ENCODE peak calls at places on chromosomes 11 and 22, in five cellular contexts. D, S, K, J and T are unnamed samples.

GRCh38 chr22:49746065-49746464 is 81.6 kb downstream of the BRD1 start:
- DNase-seq in S (no peak), J (no peak), D (no peak), K (no peak), T (no peak)

GRCh38 chr22:29914165-29914564 is 31.2 kb downstream of the MTMR3 start:
- DNase-seq in D (no peak), K (no peak), S (no peak), J (peak), T (no peak)

GRCh38 chr22:20818471-20818870 is 40.1 kb downstream of the PI4KA start:
- DNase-seq in J (no peak), K (no peak), S (no peak), D (no peak), T (no peak)

GRCh38 chr11:75000975-75001354 is 12.2 kb downstream of the NEU3 start:
- DNase-seq in K (no peak), J (no peak), D (no peak), S (no peak), T (no peak)

GRCh38 chr11:29957406-29957805 is 59.4 kb downstream of the KCNA4 start:
- DNase-seq in K (no peak), D (no peak), S (no peak), J (no peak), T (no peak)

GRCh38 chr11:119421941-119422504 is 949 bp downstream of the THY1 start:
- DNase-seq in D (no peak), S (no peak), K (no peak), J (no peak), T (no peak)

GRCh38 chr11:33488971-33489370 is 211.7 kb downstream of the C11orf91 start:
- DNase-seq in S (no peak), D (no peak), K (no peak), J (no peak), T (no peak)

GRCh38 chr11:92180664-92181251 is 43.9 kb upstream of the FAT3 start:
- DNase-seq in D (no peak), K (no peak), S (no peak), J (no peak), T (no peak)

GRCh38 chr11:97269527-97269926 is 879.7 kb downstream of the JRKL start:
- DNase-seq in S (peak), D (no peak), K (no peak), J (no peak), T (no peak)

GRCh38 chr11:75450826-75451783 is 18.1 kb upstream of the KLHL35 start:
- DNase-seq in D (no peak), K (peak), J (no peak), S (no peak), T (no peak)

GRCh38 chr11:62856333-62856910 is 17.0 kb upstream of the WDR74 start:
- DNase-seq in K (no peak), J (no peak), D (no peak), S (no peak), T (peak)

GRCh38 chr11:64120951-64121569 is 44.9 kb downstream of the MACROD1 start:
- DNase-seq in D (no peak), J (no peak), S (no peak), K (no peak), T (no peak)

GRCh38 chr11:12756101-12756500 is 81.9 kb downstream of the TEAD1 start:
- DNase-seq in K (no peak), J (no peak), S (no peak), D (no peak), T (no peak)

GRCh38 chr11:79498681-79499080 is 57.9 kb upstream of the TENM4 start:
- DNase-seq in S (no peak), J (no peak), D (no peak), K (no peak), T (no peak)

GRCh38 chr22:50396751-50397370 is 53.7 kb downstream of the PPP6R2 start:
- DNase-seq in J (peak), S (peak), D (no peak), K (no peak), T (no peak)

GRCh38 chr11:95715777-95716241 is 73.8 kb downstream of the FAM76B start:
- DNase-seq in K (no peak), J (peak), S (peak), D (no peak), T (no peak)

GRCh38 chr22:43042101-43042780 is 27.3 kb upstream of the PACSIN2 start:
- DNase-seq in K (no peak), J (no peak), S (no peak), D (no peak), T (no peak)

GRCh38 chr22:19986410-19987341 is 29.9 kb downstream of the ARVCF start:
- DNase-seq in D (no peak), J (peak), K (peak), S (peak), T (peak)

GRCh38 chr22:42269407-42270177 is 861 bp downstream of the TCF20 start:
- DNase-seq in J (peak), K (peak), D (peak), S (peak), T (peak)

GRCh38 chr22:35483730-35484129 is 56.9 kb upstream of the RASD2 start:
- DNase-seq in J (no peak), D (no peak), K (no peak), S (no peak), T (no peak)

GRCh38 chr11:31340903-31341572 is 28.5 kb downstream of the DCDC1 start:
- DNase-seq in D (peak), K (peak), J (peak), S (peak), T (no peak)

GRCh38 chr11:73314121-73314948 is 6.3 kb downstream of the ARHGEF17 start:
- DNase-seq in D (no peak), S (peak), J (no peak), K (peak), T (no peak)

GRCh38 chr11:75576445-75577049 is 14.5 kb downstream of the SERPINH1 start:
- DNase-seq in D (no peak), S (no peak), K (peak), J (peak), T (peak)

GRCh38 chr22:24542641-24543040 is 12.3 kb downstream of the GUCD1 start:
- DNase-seq in S (no peak), K (peak), D (no peak), J (no peak), T (no peak)

GRCh38 chr11:35141538-35141937 is 2.6 kb downstream of the CD44 start:
- DNase-seq in J (no peak), S (no peak), D (no peak), K (peak), T (peak)

GRCh38 chr11:35138949-35139881 is at the start of gene CD44:
- DNase-seq in J (peak), D (peak), K (peak), S (no peak), T (peak)

GRCh38 chr11:35138606-35138948 is 394 bp upstream of the CD44 start:
- DNase-seq in J (no peak), D (no peak), S (no peak), K (no peak), T (no peak)

GRCh38 chr11:35141034-35141433 is 2.1 kb downstream of the CD44 start:
- DNase-seq in K (no peak), J (no peak), D (no peak), S (no peak), T (no peak)

GRCh38 chr11:35139883-35140282 is 912 bp downstream of the CD44 start:
- DNase-seq in J (no peak), S (no peak), K (no peak), D (no peak), T (no peak)
- TF ChIP-seq POLR2AphosphoS5 in J (peak), S (no peak), K (no peak), D (no peak), T (no peak)

GRCh38 chr11:82930229-82930628 is 28.7 kb downstream of the DDIAS start:
- DNase-seq in S (no peak), J (no peak), K (no peak), D (no peak), T (no peak)

GRCh38 chr11:82936261-82936660 is 34.7 kb downstream of the DDIAS start:
- DNase-seq in S (no peak), J (peak), K (no peak), D (no peak), T (no peak)

GRCh38 chr11:82930734-82931133 is 29.2 kb downstream of the DDIAS start:
- DNase-seq in S (no peak), K (no peak), J (no peak), D (no peak), T (no peak)

GRCh38 chr11:82929121-82929520 is 27.6 kb downstream of the DDIAS start:
- DNase-seq in S (no peak), D (no peak), K (no peak), J (no peak), T (no peak)

GRCh38 chr11:82932564-82932963 is 31.0 kb downstream of the DDIAS start:
- DNase-seq in K (no peak), J (no peak), D (no peak), S (no peak), T (no peak)
- TF ChIP-seq CTCF in K (no peak), J (no peak), D (no peak), S (no peak), T (no peak)

GRCh38 chr11:102469196-102469821 is 16.7 kb upstream of the TMEM123 start:
- DNase-seq in J (peak), S (no peak), K (no peak), D (no peak), T (no peak)
- TF ChIP-seq POLR2AphosphoS5 in J (no peak), S (no peak), K (no peak), D (no peak), T (no peak)

GRCh38 chr11:77064648-77065217 is 2.0 kb upstream of the CAPN5 start:
- DNase-seq in K (no peak), J (no peak), S (no peak), D (no peak), T (no peak)

GRCh38 chr11:77065878-77066228 is 918 bp upstream of the CAPN5 start:
- DNase-seq in S (no peak), K (no peak), J (no peak), D (no peak), T (no peak)

GRCh38 chr11:77067776-77068460 is 1.1 kb downstream of the CAPN5 start:
- DNase-seq in S (no peak), J (no peak), K (no peak), D (no peak), T (no peak)

GRCh38 chr11:77068461-77069335 is 1.9 kb downstream of the CAPN5 start:
- DNase-seq in K (no peak), D (no peak), J (no peak), S (no peak), T (no peak)

DNA sequence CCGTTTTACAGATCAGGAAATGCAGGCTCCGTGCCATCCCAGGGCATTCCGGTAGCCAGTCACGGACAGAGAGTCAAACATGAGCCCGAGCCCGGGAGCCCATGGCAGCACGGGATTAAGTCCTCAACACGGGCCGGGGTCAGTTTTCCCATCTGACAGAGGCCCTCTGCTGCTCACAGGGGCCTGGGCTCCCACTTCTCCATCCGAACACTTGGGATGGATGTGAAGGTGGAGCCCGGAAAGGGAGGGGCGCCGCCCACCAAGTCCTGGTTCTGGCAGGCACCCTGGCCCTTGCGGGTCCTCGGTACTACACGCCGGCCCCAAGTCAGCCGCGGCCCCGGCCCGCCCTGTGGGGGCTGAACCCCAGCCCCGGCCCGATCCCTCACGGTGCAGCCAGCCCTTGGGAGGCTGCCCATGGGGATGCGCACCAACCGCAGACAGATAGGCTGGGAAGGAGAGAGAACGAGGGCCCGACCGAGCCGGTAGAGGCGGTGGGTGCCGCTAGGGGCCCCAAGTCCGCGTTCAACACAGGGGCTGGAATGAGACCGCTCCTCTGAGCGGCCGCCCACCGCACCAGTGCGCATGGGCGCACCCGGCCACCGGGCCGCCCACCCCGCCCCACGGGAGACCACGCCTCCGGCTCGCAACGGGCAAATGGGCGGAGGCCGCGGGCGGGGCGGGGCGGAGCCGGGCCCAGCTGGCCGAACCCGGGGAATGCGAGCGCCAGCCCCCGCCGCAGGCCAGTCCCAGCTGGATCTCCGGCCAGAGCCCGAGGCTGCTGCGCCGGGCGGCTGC is at the start of gene CAPN5:
- DNase-seq in J (peak), D (peak), S (peak), K (peak), T (peak)
- TF ChIP-seq CTCF in J (peak), D (no peak), S (peak), K (no peak), T (peak)

DNA sequence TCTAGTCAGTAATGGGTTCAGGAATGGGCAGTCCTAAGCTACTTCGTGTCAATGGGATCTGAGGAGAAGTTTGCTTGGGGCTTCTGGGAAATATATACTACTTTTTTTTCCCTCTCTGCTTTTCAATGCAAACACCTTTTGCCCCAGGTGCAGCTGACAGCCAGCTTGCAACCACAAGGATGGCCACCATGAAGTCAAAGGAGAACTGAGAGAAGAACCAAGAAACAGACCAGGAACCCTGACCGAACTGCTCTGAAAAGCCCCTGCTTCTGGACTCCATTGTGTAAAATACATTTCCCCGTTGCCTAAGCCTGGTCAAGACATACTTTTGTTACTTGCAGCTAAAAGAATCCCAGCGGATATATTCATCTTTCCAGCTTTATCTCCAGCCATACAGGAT is 20.1 kb upstream of the CD44 start:
- DNase-seq in J (no peak), S (no peak), K (no peak), D (no peak), T (no peak)
- TF ChIP-seq POLR2AphosphoS5 in J (no peak), S (no peak), K (no peak), D (no peak), T (no peak)

GRCh38 chr22:22143448-22143847 is 101.1 kb upstream of the VPREB1 start:
- DNase-seq in S (no peak), J (no peak), K (no peak), D (no peak), T (no peak)

GRCh38 chr22:22141771-22142591 is 102.6 kb upstream of the VPREB1 start:
- DNase-seq in D (no peak), S (no peak), K (no peak), J (no peak), T (no peak)

GRCh38 chr22:22141031-22141430 is 103.6 kb upstream of the VPREB1 start:
- DNase-seq in J (no peak), K (no peak), S (no peak), D (no peak), T (no peak)

GRCh38 chr22:22148905-22149304 is 95.7 kb upstream of the VPREB1 start:
- DNase-seq in J (no peak), K (no peak), S (no peak), D (no peak), T (no peak)

GRCh38 chr22:22144858-22145257 is 99.7 kb upstream of the VPREB1 start:
- DNase-seq in J (no peak), K (no peak), S (no peak), D (no peak), T (no peak)
- TF ChIP-seq CTCF in J (no peak), K (no peak), S (no peak), D (no peak), T (no peak)

GRCh38 chr22:40257979-40258378 is 80.3 kb downstream of the TNRC6B start:
- DNase-seq in D (no peak), S (no peak), K (no peak), J (no peak), T (no peak)
- TF ChIP-seq POLR2AphosphoS5 in D (no peak), S (no peak), K (no peak), J (no peak), T (no peak)

DNA sequence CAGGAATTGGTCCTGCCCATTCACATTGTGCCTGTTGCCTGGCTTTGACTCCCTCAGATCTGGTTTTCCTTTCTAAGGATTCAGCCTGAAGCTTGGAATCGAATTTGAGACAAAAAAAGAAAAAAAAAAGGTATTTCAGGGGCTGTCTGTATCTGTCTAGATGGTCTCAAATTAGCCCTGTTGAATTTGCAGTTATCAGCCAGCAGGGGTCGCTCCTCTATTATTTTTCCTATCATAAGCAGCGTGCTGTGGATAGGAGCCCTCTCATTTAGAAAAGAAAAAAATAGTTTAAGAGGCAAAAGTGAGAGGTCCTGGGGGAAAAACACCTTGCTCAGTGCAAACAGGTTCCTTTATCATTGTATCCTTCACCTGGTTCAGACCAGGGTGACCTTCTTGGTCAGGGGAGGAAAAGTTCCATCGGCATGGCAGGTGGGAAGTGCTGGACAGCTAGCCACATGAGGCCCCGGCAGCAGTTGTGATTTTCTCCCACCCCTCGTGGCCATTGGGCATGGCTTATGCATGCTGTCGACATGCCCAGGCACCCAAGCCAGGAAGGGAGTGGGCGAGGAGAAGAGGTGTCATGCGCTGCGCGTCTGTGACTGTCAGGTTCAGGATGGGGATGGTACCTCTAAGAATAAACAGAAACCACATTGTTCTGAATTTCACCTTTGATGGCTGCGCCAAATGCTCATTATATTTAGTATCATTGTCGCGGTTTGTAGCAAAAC is 13.1 kb downstream of the OR5AK2 start:
- DNase-seq in S (no peak), D (no peak), J (peak), K (no peak), T (no peak)
- TF ChIP-seq CTCF in S (no peak), D (peak), J (peak), K (peak), T (no peak)